ENCODE peak calls at places on chromosomes 11 and 22, in four cellular contexts. W is GM13977, X is right lobe of liver, D is ovary. Y is an unnamed sample.

GRCh38 chr22:25364736-25365241 is 145.3 kb downstream of the CRYBB2 start:
- DNase-seq in D (no peak), W (no peak), X (peak), Y (no peak)

GRCh38 chr11:2207212-2207611 is 35.6 kb upstream of the TH start:
- DNase-seq in W (no peak), D (peak), X (peak), Y (no peak)

GRCh38 chr11:131867457-131868257 is 497.2 kb downstream of the NTM start:
- DNase-seq in W (peak), D (no peak), X (peak), Y (peak)

GRCh38 chr22:30649430-30650007 is 13.9 kb downstream of the SLC35E4 start:
- DNase-seq in D (no peak), X (no peak), W (peak), Y (no peak)

GRCh38 chr11:134609361-134610115 is 197.5 kb upstream of the B3GAT1 start:
- DNase-seq in X (no peak), W (no peak), D (no peak), Y (no peak)

GRCh38 chr11:67379061-67380058 is 6.0 kb upstream of the CLCF1 start:
- DNase-seq in W (no peak), D (no peak), X (no peak), Y (no peak)

GRCh38 chr22:46129390-46130041 is 20.8 kb upstream of the PPARA start:
- DNase-seq in W (no peak), X (peak), D (peak), Y (no peak)

GRCh38 chr11:10592331-10592730 is 23.9 kb upstream of the LYVE1 start:
- DNase-seq in X (no peak), D (no peak), W (no peak), Y (no peak)

GRCh38 chr11:121347805-121348204 is 55.2 kb downstream of the SC5D start:
- DNase-seq in D (no peak), X (no peak), W (no peak), Y (no peak)

GRCh38 chr22:50199836-50200332 is 927 bp upstream of the SELENOO start:
- DNase-seq in W (no peak), X (no peak), D (no peak), Y (no peak)

GRCh38 chr11:17974246-17974645 is 38.6 kb downstream of the SERGEF start:
- DNase-seq in D (no peak), X (no peak), W (no peak), Y (no peak)

GRCh38 chr11:87356428-87356827 is 318.7 kb downstream of the TMEM135 start:
- DNase-seq in D (no peak), W (no peak), X (no peak), Y (no peak)

GRCh38 chr11:14021738-14022137 is 59.2 kb downstream of the SPON1 start:
- DNase-seq in X (no peak), W (no peak), D (no peak), Y (no peak)

GRCh38 chr22:44701824-44702478 is at the start of gene PRR5:
- DNase-seq in W (peak), X (peak), D (peak), Y (no peak)

GRCh38 chr11:82944198-82944597 is 42.7 kb downstream of the DDIAS start:
- DNase-seq in W (no peak), D (no peak), X (no peak), Y (no peak)

GRCh38 chr11:57764527-57764926 is 2.9 kb downstream of the CTNND1 start:
- DNase-seq in X (no peak), W (no peak), D (no peak), Y (no peak)

GRCh38 chr11:57761301-57762234 is at the start of gene CTNND1:
- DNase-seq in W (peak), D (peak), X (peak), Y (no peak)

GRCh38 chr11:57762235-57762866 is 749 bp downstream of the CTNND1 start:
- DNase-seq in X (no peak), W (no peak), D (no peak), Y (no peak)

GRCh38 chr11:57764972-57765371 is 3.4 kb downstream of the CTNND1 start:
- DNase-seq in D (no peak), X (no peak), W (no peak), Y (no peak)

DNA sequence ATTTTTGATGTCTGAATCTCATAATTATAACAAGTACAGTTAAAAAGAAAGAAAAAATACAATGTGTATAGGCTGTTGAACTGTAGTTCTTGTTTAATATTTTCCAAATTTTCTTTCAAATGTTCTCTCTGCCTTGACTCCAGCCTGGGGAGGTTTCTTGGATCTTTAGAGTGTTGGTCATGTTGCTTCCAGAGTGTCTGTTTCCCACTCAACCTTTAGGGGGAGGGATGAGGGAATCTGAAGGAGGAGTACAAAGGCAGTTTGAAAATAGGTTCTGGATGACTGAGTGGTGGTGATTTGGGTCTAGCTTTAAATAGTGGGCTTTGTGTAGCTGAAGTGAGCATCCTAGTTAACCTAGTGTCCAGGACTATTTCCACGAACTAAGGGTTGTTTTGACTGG is 2.0 kb downstream of the CTNND1 start:
- DNase-seq in X (no peak), W (no peak), D (no peak), Y (no peak)
- TF ChIP-seq CTCF in X (no peak), W (no peak), D (peak), Y (no peak)

DNA sequence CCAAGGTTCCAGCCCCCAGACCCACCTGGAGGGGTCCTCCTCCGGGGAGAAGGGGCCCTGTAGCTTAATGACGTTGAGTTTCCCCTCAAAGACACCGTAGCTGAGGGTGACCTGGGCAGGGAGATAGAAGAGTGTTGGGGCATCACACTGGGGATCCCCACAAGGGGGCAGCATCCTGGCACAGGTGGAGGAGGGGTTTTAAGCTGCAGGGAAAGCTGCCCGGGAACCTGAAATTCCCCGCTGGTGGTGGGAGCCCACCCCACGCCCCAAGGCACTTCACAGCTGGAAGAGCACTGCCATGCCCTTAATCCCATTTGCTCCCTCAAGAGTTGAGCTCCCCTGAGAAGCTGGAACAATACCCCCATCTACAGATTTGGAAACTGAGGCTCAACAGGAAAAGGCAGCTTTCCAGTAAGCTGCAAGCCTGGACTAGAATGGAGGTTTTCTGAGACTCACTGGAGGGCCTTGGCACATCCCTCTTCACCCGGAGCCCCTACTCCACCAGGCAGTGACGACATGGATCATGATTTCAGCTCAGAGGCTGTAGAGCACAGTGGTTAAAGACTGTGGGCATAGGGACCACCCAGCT is 13.7 kb downstream of the MFNG start:
- DNase-seq in W (no peak), X (no peak), D (no peak), Y (no peak)
- TF ChIP-seq CTCF in W (peak), X (peak), D (no peak), Y (peak)

DNA sequence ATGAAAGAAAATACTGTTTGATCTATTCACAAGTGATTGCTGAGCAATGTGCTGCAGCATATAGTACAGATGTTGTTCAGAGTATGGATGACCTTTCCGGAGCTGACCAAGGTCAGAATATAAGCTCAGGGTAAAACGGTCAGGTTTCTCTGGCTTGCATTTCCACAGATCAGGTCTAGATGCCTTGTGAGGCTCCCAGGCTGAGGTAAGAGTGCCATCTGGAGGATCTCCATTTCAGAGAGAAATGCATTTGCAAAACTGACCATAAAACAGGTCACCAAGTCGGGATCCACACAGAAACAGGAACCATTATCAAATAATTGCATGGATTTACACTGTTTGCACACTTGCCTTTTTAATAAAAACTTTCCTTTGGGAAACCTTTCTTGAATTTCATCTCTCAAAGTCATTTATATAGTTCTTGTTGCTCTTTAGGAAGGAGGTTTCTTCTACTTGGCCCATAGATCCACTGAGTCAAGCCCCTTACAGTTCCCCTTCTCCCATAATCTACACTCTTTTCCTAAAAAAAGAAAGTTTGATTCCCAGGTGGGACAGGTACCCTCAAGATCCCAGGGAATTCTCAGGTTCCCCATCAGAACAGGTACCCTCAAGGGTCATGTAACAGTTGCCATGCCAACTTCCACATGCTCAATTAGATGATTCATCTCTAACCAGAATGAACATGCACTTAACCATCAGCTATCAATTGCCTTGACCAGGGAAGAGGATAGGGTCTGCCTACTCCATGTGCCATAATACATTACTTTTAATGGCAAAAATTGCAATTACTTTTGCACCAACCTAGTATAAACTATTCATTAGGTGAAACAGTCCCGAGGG is 25.0 kb upstream of the TMPRSS5 start:
- DNase-seq in W (no peak), D (no peak), X (no peak), Y (no peak)
- TF ChIP-seq CTCF in W (peak), D (peak), X (peak), Y (peak)

DNA sequence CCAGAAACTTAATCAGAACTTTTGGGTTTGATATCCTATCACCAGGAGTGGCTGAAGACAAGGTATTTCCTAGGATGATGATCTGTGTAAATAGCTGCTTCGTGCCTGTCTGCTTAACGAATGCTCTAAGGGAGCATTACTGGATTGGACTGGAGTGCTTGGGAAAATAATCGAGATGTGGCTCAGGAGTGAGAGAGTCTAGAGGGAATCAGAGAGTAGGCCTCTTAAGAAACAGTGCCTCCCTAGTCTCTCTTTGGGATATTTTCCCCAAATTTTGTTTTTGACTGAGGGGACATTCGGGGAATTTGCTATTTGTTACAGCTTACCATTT is 2.5 kb downstream of the MAML2 start:
- DNase-seq in W (no peak), X (no peak), D (no peak), Y (no peak)
- TF ChIP-seq CTCF in W (no peak), X (no peak), D (no peak), Y (no peak)

GRCh38 chr11:79708319-79708928 is 267.6 kb upstream of the TENM4 start:
- DNase-seq in X (no peak), D (no peak), W (peak), Y (peak)
- TF ChIP-seq CTCF in X (peak), D (no peak), W (peak), Y (peak)

DNA sequence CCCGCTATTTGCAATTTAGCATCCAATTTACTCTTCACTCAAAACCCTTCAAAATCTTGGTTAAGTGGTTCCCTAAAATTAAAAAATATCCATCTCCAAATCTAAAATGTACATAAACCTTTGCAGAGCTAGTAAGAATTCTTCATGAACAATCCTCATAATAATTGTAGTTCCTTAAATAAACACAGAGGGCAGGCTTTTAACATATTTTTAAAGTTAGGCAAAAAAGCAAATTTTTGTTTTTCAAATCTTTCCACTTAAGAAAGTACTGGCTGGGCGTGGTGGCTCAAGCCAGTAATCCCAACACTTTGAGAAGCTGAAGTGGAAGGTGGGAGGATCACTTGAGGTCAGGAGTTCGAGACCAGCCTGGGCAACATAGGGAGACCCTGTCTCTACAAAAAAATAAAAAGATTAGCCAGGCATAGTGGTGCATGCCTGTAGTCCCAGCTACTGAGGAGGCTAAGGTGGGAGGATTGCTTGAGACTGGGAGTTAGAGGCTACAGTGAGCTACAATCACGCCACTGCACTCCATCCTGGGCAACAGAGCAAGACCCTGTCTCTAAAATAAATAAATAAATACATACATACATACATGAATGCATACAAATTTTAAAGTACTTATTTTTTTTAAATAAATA is 25.1 kb upstream of the PLAAT3 start:
- DNase-seq in X (no peak), D (no peak), W (no peak), Y (no peak)
- TF ChIP-seq CTCF in X (peak), D (peak), W (peak), Y (peak)

DNA sequence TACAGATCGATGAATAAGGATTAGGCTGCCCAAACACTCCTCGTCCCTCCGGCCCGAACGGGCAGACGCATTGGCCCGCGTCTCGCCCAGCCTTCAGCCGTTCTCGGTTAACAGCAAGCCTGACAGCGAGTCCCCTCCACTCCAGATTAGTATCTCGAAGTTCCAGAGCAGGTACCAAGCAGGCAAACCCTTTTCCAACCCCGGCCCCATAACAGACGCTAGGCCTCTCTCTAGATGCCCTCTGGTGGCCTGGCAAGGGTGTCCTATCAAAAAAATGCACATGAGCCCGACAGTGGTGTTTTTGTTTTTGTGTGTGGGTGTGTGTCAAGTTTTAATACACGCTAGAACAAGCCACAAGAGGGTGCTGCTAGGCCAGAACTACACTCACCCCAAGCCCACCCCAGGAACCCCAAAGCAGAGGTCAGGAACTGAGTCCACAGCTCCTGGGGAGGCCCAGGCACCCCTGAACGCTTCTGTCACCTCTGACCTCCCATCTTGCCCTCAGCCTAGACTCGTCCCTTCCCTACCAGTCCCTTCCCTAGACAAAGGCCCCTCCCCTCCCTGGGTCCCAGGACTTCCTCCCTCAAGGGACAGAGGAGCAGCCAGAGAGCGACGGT is 658 bp upstream of the ARFGAP2 start:
- DNase-seq in X (peak), D (no peak), W (peak), Y (peak)
- TF ChIP-seq CTCF in X (peak), D (peak), W (peak), Y (peak)

GRCh38 chr11:119942021-119942420 is 195.9 kb downstream of the TRIM29 start:
- DNase-seq in X (no peak), W (no peak), D (no peak), Y (no peak)
- TF ChIP-seq CTCF in X (no peak), W (no peak), D (no peak), Y (peak)